ENCODE peak calls at places on chromosomes 7 and 10, in six cellular contexts. One of them, this sample, is unnamed. For H3K27me3, the result is how much of the 10 kb centered on the place peaks cover.

GRCh38 chr10:11869211-11869610 is 46.1 kb downstream of the PROSER2 start:
- DNase-seq in sigmoid colon: no peak
- DNase-seq in thoracic aorta: no peak
- DNase-seq in left ventricle myocardium inferior: no peak
- DNase-seq in ovary: no peak
- DNase-seq in fibroblast of lung: no peak
- DNase-seq in this sample: no peak

GRCh38 chr7:1931248-1931950 is 261.3 kb downstream of the ELFN1 start:
- DNase-seq in sigmoid colon: no peak
- DNase-seq in thoracic aorta: no peak
- DNase-seq in left ventricle myocardium inferior: no peak
- DNase-seq in ovary: no peak
- DNase-seq in fibroblast of lung: peak
- DNase-seq in this sample: no peak

GRCh38 chr10:28302012-28302667 is 724 bp downstream of the MPP7 start:
- DNase-seq in sigmoid colon: no peak
- DNase-seq in thoracic aorta: peak
- DNase-seq in left ventricle myocardium inferior: no peak
- DNase-seq in ovary: no peak
- DNase-seq in fibroblast of lung: peak
- DNase-seq in this sample: no peak

GRCh38 chr7:131517218-131517923 is 39.1 kb downstream of the PODXL start:
- DNase-seq in sigmoid colon: no peak
- DNase-seq in thoracic aorta: no peak
- DNase-seq in left ventricle myocardium inferior: no peak
- DNase-seq in ovary: no peak
- DNase-seq in fibroblast of lung: no peak
- DNase-seq in this sample: no peak

GRCh38 chr7:103691291-103691690 is 245.3 kb upstream of the SLC26A5 start:
- DNase-seq in sigmoid colon: no peak
- DNase-seq in thoracic aorta: no peak
- DNase-seq in left ventricle myocardium inferior: no peak
- DNase-seq in ovary: no peak
- DNase-seq in fibroblast of lung: no peak
- DNase-seq in this sample: no peak

GRCh38 chr10:84395581-84395980 is 67.2 kb downstream of the CCSER2 start:
- DNase-seq in sigmoid colon: no peak
- DNase-seq in thoracic aorta: no peak
- DNase-seq in left ventricle myocardium inferior: no peak
- DNase-seq in ovary: no peak
- DNase-seq in fibroblast of lung: peak
- DNase-seq in this sample: no peak

GRCh38 chr10:43231523-43232078 is 35.3 kb downstream of the RASGEF1A start:
- DNase-seq in sigmoid colon: peak
- DNase-seq in thoracic aorta: no peak
- DNase-seq in left ventricle myocardium inferior: peak
- DNase-seq in ovary: peak
- DNase-seq in fibroblast of lung: no peak
- DNase-seq in this sample: peak

GRCh38 chr7:68629-69028 is 123.7 kb upstream of the FAM20C start:
- DNase-seq in sigmoid colon: peak
- DNase-seq in thoracic aorta: no peak
- DNase-seq in left ventricle myocardium inferior: no peak
- DNase-seq in ovary: peak
- DNase-seq in fibroblast of lung: peak
- DNase-seq in this sample: no peak

GRCh38 chr10:124707546-124707945 is 36.6 kb downstream of the FAM53B start:
- DNase-seq in sigmoid colon: no peak
- DNase-seq in thoracic aorta: no peak
- DNase-seq in left ventricle myocardium inferior: no peak
- DNase-seq in ovary: no peak
- DNase-seq in fibroblast of lung: no peak
- DNase-seq in this sample: no peak

GRCh38 chr7:156840134-156840533 is 52.8 kb downstream of the LMBR1 start:
- DNase-seq in sigmoid colon: no peak
- DNase-seq in thoracic aorta: no peak
- DNase-seq in left ventricle myocardium inferior: no peak
- DNase-seq in ovary: no peak
- DNase-seq in fibroblast of lung: no peak
- DNase-seq in this sample: no peak

GRCh38 chr10:94002156-94002555 is 8.4 kb downstream of the PLCE1 start:
- DNase-seq in sigmoid colon: no peak
- DNase-seq in thoracic aorta: no peak
- DNase-seq in left ventricle myocardium inferior: peak
- DNase-seq in ovary: no peak
- DNase-seq in fibroblast of lung: peak
- DNase-seq in this sample: peak

GRCh38 chr7:10116511-10116910 is 857.2 kb upstream of the PHF14 start:
- DNase-seq in sigmoid colon: no peak
- DNase-seq in thoracic aorta: no peak
- DNase-seq in left ventricle myocardium inferior: no peak
- DNase-seq in ovary: no peak
- DNase-seq in fibroblast of lung: no peak
- DNase-seq in this sample: no peak

GRCh38 chr7:112001089-112001826 is 204.9 kb downstream of the DOCK4 start:
- DNase-seq in sigmoid colon: no peak
- DNase-seq in thoracic aorta: no peak
- DNase-seq in left ventricle myocardium inferior: no peak
- DNase-seq in ovary: no peak
- DNase-seq in fibroblast of lung: peak
- DNase-seq in this sample: no peak

GRCh38 chr7:55476852-55477780 is 95.2 kb downstream of the VOPP1 start:
- DNase-seq in sigmoid colon: no peak
- DNase-seq in thoracic aorta: no peak
- DNase-seq in left ventricle myocardium inferior: no peak
- DNase-seq in ovary: no peak
- DNase-seq in fibroblast of lung: no peak
- DNase-seq in this sample: no peak

GRCh38 chr7:95793658-95794057 is 21.3 kb downstream of the DYNC1I1 start:
- DNase-seq in sigmoid colon: no peak
- DNase-seq in thoracic aorta: no peak
- DNase-seq in left ventricle myocardium inferior: no peak
- DNase-seq in ovary: no peak
- DNase-seq in fibroblast of lung: no peak
- DNase-seq in this sample: no peak

GRCh38 chr7:25399000-25399750 is 170.9 kb upstream of the NPVF start:
- DNase-seq in sigmoid colon: no peak
- DNase-seq in thoracic aorta: no peak
- DNase-seq in left ventricle myocardium inferior: no peak
- DNase-seq in ovary: no peak
- DNase-seq in fibroblast of lung: no peak
- DNase-seq in this sample: no peak

GRCh38 chr10:6014241-6014761 is 37.0 kb upstream of the IL15RA start:
- DNase-seq in sigmoid colon: no peak
- DNase-seq in thoracic aorta: peak
- DNase-seq in left ventricle myocardium inferior: no peak
- DNase-seq in ovary: no peak
- DNase-seq in fibroblast of lung: peak
- DNase-seq in this sample: peak

GRCh38 chr7:5494683-5495561 is 71.3 kb upstream of the TNRC18 start:
- DNase-seq in sigmoid colon: peak
- DNase-seq in thoracic aorta: no peak
- DNase-seq in left ventricle myocardium inferior: peak
- DNase-seq in ovary: peak
- DNase-seq in fibroblast of lung: peak
- DNase-seq in this sample: peak

GRCh38 chr7:72818663-72819366 is 9.2 kb downstream of the TYW1B start:
- DNase-seq in sigmoid colon: no peak
- DNase-seq in thoracic aorta: no peak
- DNase-seq in left ventricle myocardium inferior: no peak
- DNase-seq in ovary: no peak
- DNase-seq in fibroblast of lung: no peak
- DNase-seq in this sample: no peak

GRCh38 chr10:73983096-73984047 is 14.5 kb upstream of the VCL start:
- DNase-seq in sigmoid colon: no peak
- DNase-seq in thoracic aorta: no peak
- DNase-seq in left ventricle myocardium inferior: no peak
- DNase-seq in ovary: no peak
- DNase-seq in fibroblast of lung: no peak
- DNase-seq in this sample: no peak

GRCh38 chr10:119316002-119316358 is 108.6 kb downstream of the GRK5 start:
- DNase-seq in sigmoid colon: no peak
- DNase-seq in thoracic aorta: no peak
- DNase-seq in left ventricle myocardium inferior: no peak
- DNase-seq in ovary: no peak
- DNase-seq in fibroblast of lung: no peak
- DNase-seq in this sample: no peak

GRCh38 chr7:117902314-117902889 is 29.2 kb upstream of the CTTNBP2 start:
- DNase-seq in sigmoid colon: no peak
- DNase-seq in thoracic aorta: no peak
- DNase-seq in left ventricle myocardium inferior: no peak
- DNase-seq in ovary: no peak
- DNase-seq in fibroblast of lung: no peak
- DNase-seq in this sample: no peak

DNA sequence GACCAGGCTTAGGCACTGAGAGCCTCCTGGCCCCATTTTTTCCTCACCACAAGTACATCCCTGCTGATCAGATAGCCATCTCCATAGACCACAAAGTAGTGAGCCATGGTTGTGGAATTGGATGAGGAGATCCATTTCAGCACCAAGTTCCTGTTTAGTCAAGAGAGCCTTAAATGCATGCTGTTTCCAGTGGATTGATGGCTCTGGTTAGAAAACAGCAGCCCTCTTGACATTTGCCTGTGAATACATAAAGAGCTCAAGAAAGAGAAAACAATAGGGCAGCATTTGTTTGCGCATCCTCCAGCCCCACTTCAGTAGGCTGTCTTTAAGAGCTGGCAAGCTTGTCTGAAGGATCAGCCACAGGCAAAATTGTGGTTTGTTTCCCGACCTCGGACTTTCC is 251.2 kb downstream of the POU6F2 start:
- DNase-seq in sigmoid colon: no peak
- DNase-seq in thoracic aorta: no peak
- DNase-seq in left ventricle myocardium inferior: no peak
- DNase-seq in ovary: no peak
- DNase-seq in fibroblast of lung: peak
- DNase-seq in this sample: no peak
- H3K27me3 ChIP-seq in sigmoid colon: under half
- H3K27me3 ChIP-seq in thoracic aorta: under half
- H3K27me3 ChIP-seq in left ventricle myocardium inferior: under half
- H3K27me3 ChIP-seq in ovary: under half
- H3K27me3 ChIP-seq in fibroblast of lung: under half
- H3K27me3 ChIP-seq in this sample: under half

GRCh38 chr10:71209324-71210030 is 2.9 kb upstream of the UNC5B start:
- DNase-seq in sigmoid colon: no peak
- DNase-seq in thoracic aorta: no peak
- DNase-seq in left ventricle myocardium inferior: no peak
- DNase-seq in ovary: no peak
- DNase-seq in fibroblast of lung: no peak
- DNase-seq in this sample: no peak
- TF ChIP-seq CTCF in sigmoid colon: no peak
- TF ChIP-seq CTCF in thoracic aorta: peak
- TF ChIP-seq CTCF in left ventricle myocardium inferior: no peak
- TF ChIP-seq CTCF in ovary: no peak
- TF ChIP-seq CTCF in fibroblast of lung: no peak
- TF ChIP-seq CTCF in this sample: no peak

GRCh38 chr10:132502544-132503300 is 34.9 kb upstream of the INPP5A start:
- DNase-seq in sigmoid colon: no peak
- DNase-seq in thoracic aorta: no peak
- DNase-seq in left ventricle myocardium inferior: no peak
- DNase-seq in ovary: no peak
- DNase-seq in fibroblast of lung: no peak
- DNase-seq in this sample: peak

GRCh38 chr10:132498562-132499366 is 38.8 kb upstream of the INPP5A start:
- DNase-seq in sigmoid colon: no peak
- DNase-seq in thoracic aorta: no peak
- DNase-seq in left ventricle myocardium inferior: no peak
- DNase-seq in ovary: peak
- DNase-seq in fibroblast of lung: no peak
- DNase-seq in this sample: peak

GRCh38 chr10:132503581-132504421 is 33.8 kb upstream of the INPP5A start:
- DNase-seq in sigmoid colon: peak
- DNase-seq in thoracic aorta: no peak
- DNase-seq in left ventricle myocardium inferior: peak
- DNase-seq in ovary: peak
- DNase-seq in fibroblast of lung: no peak
- DNase-seq in this sample: peak

GRCh38 chr10:132499367-132499685 is 38.3 kb upstream of the INPP5A start:
- DNase-seq in sigmoid colon: no peak
- DNase-seq in thoracic aorta: no peak
- DNase-seq in left ventricle myocardium inferior: no peak
- DNase-seq in ovary: no peak
- DNase-seq in fibroblast of lung: no peak
- DNase-seq in this sample: no peak

GRCh38 chr10:132500781-132501415 is 36.7 kb upstream of the INPP5A start:
- DNase-seq in sigmoid colon: no peak
- DNase-seq in thoracic aorta: no peak
- DNase-seq in left ventricle myocardium inferior: no peak
- DNase-seq in ovary: no peak
- DNase-seq in fibroblast of lung: no peak
- DNase-seq in this sample: no peak
- H3K27me3 ChIP-seq in sigmoid colon: under half
- H3K27me3 ChIP-seq in thoracic aorta: under half
- H3K27me3 ChIP-seq in left ventricle myocardium inferior: under half
- H3K27me3 ChIP-seq in ovary: under half
- H3K27me3 ChIP-seq in fibroblast of lung: under half
- H3K27me3 ChIP-seq in this sample: under half

DNA sequence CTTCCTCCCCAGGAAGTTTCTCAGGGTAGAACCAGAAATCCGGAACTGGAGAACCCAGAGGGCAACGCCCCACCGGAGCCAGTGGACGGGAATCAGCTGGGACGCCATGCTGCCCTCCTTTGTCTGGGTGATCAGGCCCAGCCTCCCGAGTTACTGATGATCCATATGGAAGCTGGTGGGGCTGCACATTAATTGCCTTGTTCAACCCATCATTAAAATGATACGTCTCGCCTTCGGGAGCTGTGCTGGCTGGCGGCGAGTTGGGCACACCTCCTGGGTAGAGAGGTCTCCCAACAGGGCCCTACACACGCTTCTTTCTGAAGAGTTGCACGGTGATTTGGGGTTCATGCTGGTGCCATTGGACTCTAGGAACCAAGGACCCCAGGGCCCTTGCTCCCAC is 412.4 kb upstream of the ZMIZ1 start:
- DNase-seq in sigmoid colon: no peak
- DNase-seq in thoracic aorta: no peak
- DNase-seq in left ventricle myocardium inferior: no peak
- DNase-seq in ovary: no peak
- DNase-seq in fibroblast of lung: no peak
- DNase-seq in this sample: no peak
- TF ChIP-seq CTCF in sigmoid colon: no peak
- TF ChIP-seq CTCF in thoracic aorta: no peak
- TF ChIP-seq CTCF in left ventricle myocardium inferior: no peak
- TF ChIP-seq CTCF in ovary: no peak
- TF ChIP-seq CTCF in fibroblast of lung: no peak
- TF ChIP-seq CTCF in this sample: no peak

GRCh38 chr7:158500651-158501052 is 87.0 kb downstream of the PTPRN2 start:
- DNase-seq in sigmoid colon: no peak
- DNase-seq in thoracic aorta: no peak
- DNase-seq in left ventricle myocardium inferior: no peak
- DNase-seq in ovary: no peak
- DNase-seq in fibroblast of lung: no peak
- DNase-seq in this sample: no peak
- H3K27me3 ChIP-seq in sigmoid colon: under half
- H3K27me3 ChIP-seq in thoracic aorta: under half
- H3K27me3 ChIP-seq in left ventricle myocardium inferior: half or more
- H3K27me3 ChIP-seq in ovary: under half
- H3K27me3 ChIP-seq in fibroblast of lung: under half
- H3K27me3 ChIP-seq in this sample: under half

GRCh38 chr7:155491812-155492211 is 33.9 kb downstream of the EN2 start:
- DNase-seq in sigmoid colon: no peak
- DNase-seq in thoracic aorta: no peak
- DNase-seq in left ventricle myocardium inferior: no peak
- DNase-seq in ovary: no peak
- DNase-seq in fibroblast of lung: no peak
- DNase-seq in this sample: no peak
- TF ChIP-seq CTCF in sigmoid colon: no peak
- TF ChIP-seq CTCF in thoracic aorta: no peak
- TF ChIP-seq CTCF in left ventricle myocardium inferior: no peak
- TF ChIP-seq CTCF in ovary: no peak
- TF ChIP-seq CTCF in fibroblast of lung: no peak
- TF ChIP-seq CTCF in this sample: no peak